ENCODE peak calls at places on chromosomes 16 and 17, in ten cellular contexts. B is activated CD4-positive, alpha-beta memory T cell treated with anti-CD3 and anti-CD28 coated beads for 36 hours; W is HCT116; A is cerebellar cortex; T is T-helper 1 cell; E is EL; S is fibroblast of lung; K is H7; X is left cardiac atrium; J is anterior cingulate cortex. P is an unnamed sample.

GRCh38 chr16:67326472-67327309 is at the start of the genes KCTD19 and LRRC36:
- DNase-seq in W (no peak), T (peak), J (peak), E (peak), K (peak), X (peak), A (peak), S (peak), B (peak), P (no peak)

GRCh38 chr16:35776-36305 is 17.6 kb downstream of the POLR3K start:
- DNase-seq in J (no peak), S (no peak), A (no peak), K (no peak), B (no peak), W (no peak), X (no peak), E (no peak), T (no peak), P (no peak)

GRCh38 chr17:75288784-75289121 is 480 bp downstream of the SLC25A19 start:
- DNase-seq in K (peak), A (no peak), W (no peak), S (no peak), X (peak), B (peak), T (no peak), J (peak), E (peak), P (peak)

GRCh38 chr16:29665294-29666077 is 2.4 kb downstream of the SPN start:
- DNase-seq in J (no peak), A (no peak), T (peak), S (no peak), E (no peak), B (peak), X (no peak), K (no peak), W (no peak), P (no peak)

GRCh38 chr17:79201536-79202227 is 127.1 kb downstream of the ENGASE start:
- DNase-seq in K (peak), S (no peak), X (no peak), T (no peak), A (no peak), W (no peak), J (no peak), E (peak), B (no peak), P (no peak)

GRCh38 chr16:85615014-85615851 is 2.1 kb downstream of the GSE1 start:
- DNase-seq in E (no peak), J (no peak), S (no peak), K (peak), W (peak), A (peak), B (peak), X (peak), T (no peak), P (peak)

GRCh38 chr16:11233727-11234376 is 22.2 kb downstream of the SOCS1 start:
- DNase-seq in B (peak), J (no peak), K (peak), A (no peak), W (no peak), E (peak), T (no peak), X (no peak), S (no peak), P (no peak)

GRCh38 chr17:8387914-8388651 is 5.1 kb upstream of the RPL26 start:
- DNase-seq in E (no peak), J (no peak), B (no peak), A (no peak), S (no peak), W (no peak), X (no peak), K (no peak), T (no peak), P (no peak)

GRCh38 chr16:83160609-83161008 is 533.8 kb downstream of the CDH13 start:
- DNase-seq in S (no peak), K (no peak), W (no peak), T (no peak), A (no peak), B (no peak), X (no peak), J (no peak), E (no peak), P (no peak)

GRCh38 chr16:15879255-15879804 is 9.1 kb downstream of the CEP20 start:
- DNase-seq in B (no peak), K (no peak), W (no peak), X (no peak), A (no peak), J (no peak), T (no peak), S (peak), E (peak), P (peak)

GRCh38 chr16:50814541-50814940 is 72.7 kb downstream of the CYLD start:
- DNase-seq in A (no peak), E (no peak), T (no peak), B (no peak), J (no peak), W (no peak), S (no peak), X (no peak), K (no peak), P (no peak)

GRCh38 chr17:32609085-32609484 is 122.3 kb downstream of the CDK5R1 start:
- DNase-seq in W (peak), S (peak), E (peak), A (peak), B (peak), X (peak), K (peak), T (peak), J (no peak), P (peak)